ENCODE peak calls at places on chromosomes 16 and 17, in four cellular contexts. One of them, this sample, is unnamed.

GRCh38 chr17:58187063-58187462 is 5.5 kb upstream of the EPX start:
- DNase-seq in IMR-90: no peak
- DNase-seq in K562: no peak
- DNase-seq in HepG2: no peak
- DNase-seq in this sample: no peak

GRCh38 chr17:2343421-2343820 is 6.1 kb downstream of the SGSM2 start:
- DNase-seq in K562: no peak
- DNase-seq in IMR-90: no peak
- DNase-seq in HepG2: no peak
- DNase-seq in this sample: no peak

GRCh38 chr17:77076046-77076882 is 64.5 kb upstream of the SEC14L1 start:
- DNase-seq in HepG2: no peak
- DNase-seq in K562: no peak
- DNase-seq in IMR-90: peak
- DNase-seq in this sample: no peak

GRCh38 chr16:87072101-87072500 is 245.1 kb downstream of the C16orf95 start:
- DNase-seq in K562: no peak
- DNase-seq in HepG2: no peak
- DNase-seq in IMR-90: no peak
- DNase-seq in this sample: no peak

GRCh38 chr16:71834291-71834690 is 11.5 kb upstream of the ATXN1L start:
- DNase-seq in HepG2: no peak
- DNase-seq in K562: no peak
- DNase-seq in IMR-90: no peak
- DNase-seq in this sample: no peak

GRCh38 chr17:9658593-9659211 is 13.4 kb downstream of the USP43 start:
- DNase-seq in IMR-90: no peak
- DNase-seq in K562: no peak
- DNase-seq in HepG2: no peak
- DNase-seq in this sample: no peak

GRCh38 chr16:22307838-22308237 is 10.6 kb downstream of the POLR3E start:
- DNase-seq in IMR-90: no peak
- DNase-seq in K562: no peak
- DNase-seq in HepG2: no peak
- DNase-seq in this sample: no peak

GRCh38 chr17:29102046-29102445 is 59.1 kb downstream of the PIPOX start:
- DNase-seq in HepG2: no peak
- DNase-seq in IMR-90: no peak
- DNase-seq in K562: no peak
- DNase-seq in this sample: no peak

GRCh38 chr16:83458612-83459011 is 349.2 kb upstream of the HSBP1 start:
- DNase-seq in K562: no peak
- DNase-seq in HepG2: no peak
- DNase-seq in IMR-90: peak
- DNase-seq in this sample: no peak

GRCh38 chr17:76200354-76200753 is 39.9 kb downstream of the RNF157 start:
- DNase-seq in K562: no peak
- DNase-seq in HepG2: no peak
- DNase-seq in IMR-90: no peak
- DNase-seq in this sample: no peak

GRCh38 chr16:84825896-84826557 is 6.2 kb downstream of the CRISPLD2 start:
- DNase-seq in HepG2: no peak
- DNase-seq in IMR-90: peak
- DNase-seq in K562: no peak
- DNase-seq in this sample: no peak

GRCh38 chr17:38613981-38614779 is 8.4 kb upstream of the SRCIN1 start:
- DNase-seq in HepG2: peak
- DNase-seq in K562: no peak
- DNase-seq in IMR-90: no peak
- DNase-seq in this sample: no peak

GRCh38 chr17:49565948-49566491 is 9.7 kb upstream of the NXPH3 start:
- DNase-seq in HepG2: no peak
- DNase-seq in K562: peak
- DNase-seq in IMR-90: no peak
- DNase-seq in this sample: no peak

GRCh38 chr17:77356690-77357201 is 216.0 kb downstream of the SEC14L1 start:
- DNase-seq in K562: no peak
- DNase-seq in IMR-90: no peak
- DNase-seq in HepG2: no peak
- DNase-seq in this sample: peak

GRCh38 chr17:39658346-39658745 is 6.8 kb upstream of the TCAP start:
- DNase-seq in K562: no peak
- DNase-seq in IMR-90: no peak
- DNase-seq in HepG2: no peak
- DNase-seq in this sample: no peak

GRCh38 chr16:1706386-1707192 is 594 bp downstream of the MAPK8IP3 start:
- DNase-seq in K562: peak
- DNase-seq in HepG2: no peak
- DNase-seq in IMR-90: peak
- DNase-seq in this sample: no peak

GRCh38 chr17:2395258-2396170 is 5.3 kb downstream of the MNT start:
- DNase-seq in K562: peak
- DNase-seq in IMR-90: peak
- DNase-seq in HepG2: peak
- DNase-seq in this sample: peak

GRCh38 chr17:72536788-72537187 is 416.0 kb downstream of the SOX9 start:
- DNase-seq in IMR-90: no peak
- DNase-seq in HepG2: no peak
- DNase-seq in K562: no peak
- DNase-seq in this sample: no peak

GRCh38 chr17:76419576-76420245 is 33.2 kb downstream of the UBE2O start:
- DNase-seq in IMR-90: no peak
- DNase-seq in K562: no peak
- DNase-seq in HepG2: no peak
- DNase-seq in this sample: no peak

GRCh38 chr17:51869387-51869786 is 289.1 kb downstream of the CA10 start:
- DNase-seq in K562: peak
- DNase-seq in IMR-90: no peak
- DNase-seq in HepG2: peak
- DNase-seq in this sample: peak

GRCh38 chr17:9768381-9768934 is 22.9 kb downstream of the DHRS7C start:
- DNase-seq in K562: peak
- DNase-seq in IMR-90: peak
- DNase-seq in HepG2: peak
- DNase-seq in this sample: peak

GRCh38 chr16:2270588-2271470 is 2.9 kb upstream of the RNPS1 start:
- DNase-seq in K562: no peak
- DNase-seq in HepG2: no peak
- DNase-seq in IMR-90: no peak
- DNase-seq in this sample: no peak

GRCh38 chr16:46673320-46674013 is 15.5 kb downstream of the VPS35 start:
- DNase-seq in IMR-90: peak
- DNase-seq in HepG2: peak
- DNase-seq in K562: peak
- DNase-seq in this sample: peak

GRCh38 chr17:3771140-3771539 is 29.8 kb downstream of the ITGAE start:
- DNase-seq in IMR-90: no peak
- DNase-seq in HepG2: no peak
- DNase-seq in K562: no peak
- DNase-seq in this sample: no peak

GRCh38 chr16:57803413-57803990 is 1.2 kb upstream of the KIFC3 start:
- DNase-seq in IMR-90: no peak
- DNase-seq in HepG2: no peak
- DNase-seq in K562: peak
- DNase-seq in this sample: no peak

GRCh38 chr17:78154903-78155811 is 9.0 kb downstream of the C17orf99 start:
- DNase-seq in HepG2: no peak
- DNase-seq in K562: no peak
- DNase-seq in IMR-90: no peak
- DNase-seq in this sample: no peak

GRCh38 chr16:66364117-66364958 is 2.2 kb upstream of the CDH5 start:
- DNase-seq in K562: no peak
- DNase-seq in IMR-90: no peak
- DNase-seq in HepG2: no peak
- DNase-seq in this sample: peak

GRCh38 chr17:66831383-66832220 is 3.3 kb upstream of the CACNG5 start:
- DNase-seq in HepG2: no peak
- DNase-seq in K562: no peak
- DNase-seq in IMR-90: no peak
- DNase-seq in this sample: no peak

GRCh38 chr17:45681706-45682105 is 102.4 kb upstream of the CRHR1 start:
- DNase-seq in IMR-90: no peak
- DNase-seq in K562: no peak
- DNase-seq in HepG2: no peak
- DNase-seq in this sample: no peak

GRCh38 chr16:2771496-2772402 is 5.3 kb downstream of the ELOB start:
- DNase-seq in IMR-90: no peak
- DNase-seq in HepG2: no peak
- DNase-seq in K562: no peak
- DNase-seq in this sample: no peak

GRCh38 chr17:27294689-27295630 is 1.0 kb downstream of the WSB1 start:
- DNase-seq in IMR-90: peak
- DNase-seq in HepG2: peak
- DNase-seq in K562: peak
- DNase-seq in this sample: peak

DNA sequence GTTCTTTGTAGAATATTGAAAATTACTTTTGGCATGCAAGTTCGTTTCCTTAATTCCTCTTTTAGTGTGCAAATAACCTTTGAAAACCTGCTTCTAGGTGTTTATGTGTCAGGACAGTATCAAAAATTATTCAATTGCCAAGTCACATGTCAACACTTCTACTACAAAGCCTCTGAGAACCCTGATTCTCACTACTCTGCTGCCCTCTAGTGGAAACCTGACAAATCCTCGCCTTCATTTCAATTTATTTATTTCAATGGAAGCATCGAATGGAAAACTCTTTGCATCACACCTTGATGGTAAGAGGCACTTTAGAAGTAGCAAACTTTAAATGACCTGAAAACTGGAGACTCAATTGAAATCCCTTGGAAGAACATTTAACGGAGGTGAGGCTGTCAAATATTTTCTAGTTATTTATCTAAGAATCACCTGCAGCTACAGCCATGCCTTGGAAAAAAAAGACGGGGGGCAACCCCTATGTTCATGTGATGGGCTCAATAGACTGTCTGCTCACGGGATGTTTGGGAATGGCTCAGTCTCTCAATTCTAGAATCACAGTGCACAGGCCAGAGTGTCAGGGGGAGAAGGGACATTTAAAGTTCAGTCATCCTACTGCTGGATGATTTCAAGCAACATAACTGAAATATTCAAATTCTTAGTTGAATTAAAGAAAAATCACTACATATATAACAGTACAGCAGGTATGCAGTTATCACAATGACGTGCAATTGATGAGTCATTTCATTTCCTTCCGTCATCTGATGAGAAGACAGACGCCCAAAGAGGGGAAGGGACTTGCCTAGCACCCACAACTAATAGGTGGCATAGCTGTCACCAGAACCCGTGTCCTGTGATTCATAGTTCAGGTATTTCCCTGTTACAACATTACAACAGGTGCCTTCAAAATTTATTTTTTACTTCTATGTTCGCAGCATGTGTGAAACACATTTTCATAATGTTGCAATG is 563.9 kb downstream of the TOX3 start:
- DNase-seq in K562: peak
- DNase-seq in IMR-90: peak
- DNase-seq in HepG2: peak
- DNase-seq in this sample: peak
- TF ChIP-seq RFX5 in K562: no peak
- TF ChIP-seq RFX5 in IMR-90: no peak
- TF ChIP-seq RFX5 in HepG2: no peak
- TF ChIP-seq RFX5 in this sample: no peak

GRCh38 chr17:40910441-40910841 is 25.4 kb upstream of the KRT20 start:
- DNase-seq in K562: no peak
- DNase-seq in HepG2: no peak
- DNase-seq in IMR-90: peak
- DNase-seq in this sample: no peak

GRCh38 chr17:40912506-40913220 is 24.8 kb downstream of the KRT23 start:
- DNase-seq in K562: no peak
- DNase-seq in HepG2: no peak
- DNase-seq in IMR-90: no peak
- DNase-seq in this sample: no peak

GRCh38 chr17:40906613-40907012 is 21.6 kb upstream of the KRT20 start:
- DNase-seq in K562: no peak
- DNase-seq in IMR-90: no peak
- DNase-seq in HepG2: no peak
- DNase-seq in this sample: no peak

GRCh38 chr17:40909755-40910154 is 24.7 kb upstream of the KRT20 start:
- DNase-seq in K562: no peak
- DNase-seq in HepG2: peak
- DNase-seq in IMR-90: peak
- DNase-seq in this sample: no peak

GRCh38 chr17:40909351-40909750 is 24.3 kb upstream of the KRT20 start:
- DNase-seq in K562: peak
- DNase-seq in IMR-90: peak
- DNase-seq in HepG2: peak
- DNase-seq in this sample: peak
- H3K27ac ChIP-seq in K562: no peak
- H3K27ac ChIP-seq in IMR-90: no peak
- H3K27ac ChIP-seq in HepG2: no peak
- H3K27ac ChIP-seq in this sample: peak

GRCh38 chr17:44123356-44124117 is at the start of gene HDAC5:
- DNase-seq in IMR-90: peak
- DNase-seq in K562: peak
- DNase-seq in HepG2: peak
- DNase-seq in this sample: peak

GRCh38 chr17:44121997-44122824 is 1.2 kb downstream of the HDAC5 start:
- DNase-seq in K562: no peak
- DNase-seq in HepG2: no peak
- DNase-seq in IMR-90: no peak
- DNase-seq in this sample: no peak

GRCh38 chr17:44121206-44121605 is 2.2 kb downstream of the HDAC5 start:
- DNase-seq in K562: no peak
- DNase-seq in IMR-90: no peak
- DNase-seq in HepG2: no peak
- DNase-seq in this sample: no peak

GRCh38 chr17:44124118-44124438 is 637 bp upstream of the HDAC5 start:
- DNase-seq in IMR-90: no peak
- DNase-seq in K562: no peak
- DNase-seq in HepG2: no peak
- DNase-seq in this sample: no peak

GRCh38 chr17:44122825-44123355 is 551 bp downstream of the HDAC5 start:
- DNase-seq in IMR-90: no peak
- DNase-seq in K562: no peak
- DNase-seq in HepG2: no peak
- DNase-seq in this sample: no peak
- TF ChIP-seq MAZ in IMR-90: no peak
- TF ChIP-seq MAZ in K562: peak
- TF ChIP-seq MAZ in HepG2: no peak
- TF ChIP-seq MAZ in this sample: no peak

DNA sequence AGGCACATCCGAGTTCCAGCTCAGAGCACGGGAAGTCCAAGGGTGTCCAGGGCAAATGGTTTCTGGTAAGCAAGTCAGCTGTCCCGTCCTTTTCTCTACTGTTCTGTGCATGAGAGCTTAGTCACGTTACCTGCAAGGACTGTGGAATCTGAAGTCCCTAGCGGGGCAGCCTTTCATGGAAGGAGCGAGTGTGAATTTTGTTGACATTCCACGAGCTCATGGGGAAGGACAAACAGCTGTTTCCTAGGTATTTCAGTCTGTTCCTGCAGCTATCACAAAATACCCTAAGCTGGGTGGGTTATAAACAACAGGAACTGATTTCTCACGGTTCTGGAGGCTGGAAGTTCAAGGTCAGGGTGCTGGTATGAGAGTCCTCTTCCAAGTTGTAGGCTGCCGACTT is 109.2 kb downstream of the SDR42E1 start:
- DNase-seq in K562: no peak
- DNase-seq in HepG2: peak
- DNase-seq in IMR-90: no peak
- DNase-seq in this sample: no peak
- TF ChIP-seq RFX5 in K562: no peak
- TF ChIP-seq RFX5 in HepG2: no peak
- TF ChIP-seq RFX5 in IMR-90: no peak
- TF ChIP-seq RFX5 in this sample: no peak